ENCODE peak calls at places on chromosome 16, in six cellular contexts. B, E, H, L, J and F are unnamed samples. For H3K9me3, the result is how much of the 10 kb centered on the place peaks cover.

GRCh38 chr16:84920333-84920732 is 91.0 kb downstream of the ZDHHC7 start:
- DNase-seq in B (no peak), E (peak), H (no peak), L (no peak), J (no peak), F (no peak)

GRCh38 chr16:8474576-8474975 is 115.7 kb downstream of the TMEM114 start:
- DNase-seq in B (no peak), E (no peak), H (no peak), L (no peak), J (no peak), F (no peak)

GRCh38 chr16:525520-526180 is 1.9 kb upstream of the CAPN15 start:
- DNase-seq in B (no peak), E (no peak), H (peak), L (no peak), J (peak), F (no peak)

GRCh38 chr16:10920726-10921427 is 21.4 kb downstream of the DEXI start:
- DNase-seq in B (no peak), E (peak), H (no peak), L (no peak), J (no peak), F (peak)

GRCh38 chr16:67104845-67105244 is 4.9 kb upstream of the PHAF1 start:
- DNase-seq in B (no peak), E (no peak), H (no peak), L (no peak), J (no peak), F (no peak)

GRCh38 chr16:46972971-46973456 is 460 bp downstream of the DNAJA2 start:
- DNase-seq in B (peak), E (peak), H (peak), L (peak), J (no peak), F (peak)

GRCh38 chr16:15861996-15862395 is 5.2 kb upstream of the MYH11 start:
- DNase-seq in B (no peak), E (no peak), H (no peak), L (no peak), J (no peak), F (no peak)

GRCh38 chr16:69443809-69444611 is 19.6 kb downstream of the CYB5B start:
- DNase-seq in B (peak), E (peak), H (peak), L (no peak), J (peak), F (peak)

GRCh38 chr16:65601781-65602180 is 479.9 kb upstream of the CDH11 start:
- DNase-seq in B (no peak), E (no peak), H (no peak), L (no peak), J (no peak), F (no peak)

GRCh38 chr16:84884311-84885023 is 64.7 kb downstream of the CRISPLD2 start:
- DNase-seq in B (no peak), E (peak), H (no peak), L (no peak), J (no peak), F (peak)

GRCh38 chr16:67884684-67885083 is at the start of gene NRN1L:
- DNase-seq in B (peak), E (peak), H (peak), L (peak), J (peak), F (peak)

GRCh38 chr16:66026211-66026610 is 340.3 kb upstream of the CDH5 start:
- DNase-seq in B (no peak), E (no peak), H (peak), L (no peak), J (no peak), F (no peak)

GRCh38 chr16:86455116-86455515 is 55.2 kb upstream of the FOXF1 start:
- DNase-seq in B (peak), E (no peak), H (no peak), L (no peak), J (peak), F (no peak)

GRCh38 chr16:23143391-23143790 is 5.9 kb downstream of the USP31 start:
- DNase-seq in B (no peak), E (no peak), H (no peak), L (no peak), J (no peak), F (no peak)

GRCh38 chr16:12213180-12213579 is 236.6 kb downstream of the SNX29 start:
- DNase-seq in B (no peak), E (no peak), H (no peak), L (no peak), J (no peak), F (no peak)

GRCh38 chr16:67392301-67393059 is 818 bp downstream of the TPPP3 start:
- DNase-seq in B (peak), E (peak), H (no peak), L (no peak), J (no peak), F (no peak)

GRCh38 chr16:3727806-3728381 is 10.6 kb upstream of the TRAP1 start:
- DNase-seq in B (no peak), E (no peak), H (no peak), L (no peak), J (no peak), F (no peak)

GRCh38 chr16:30004811-30005242 is 6.0 kb downstream of the DOC2A start:
- DNase-seq in B (no peak), E (no peak), H (no peak), L (no peak), J (no peak), F (no peak)

GRCh38 chr16:89996178-89996489 is 23.1 kb downstream of the DBNDD1 start:
- DNase-seq in B (no peak), E (no peak), H (no peak), L (no peak), J (no peak), F (no peak)
- H3K9me3 ChIP-seq in B (under half), E (under half), H (under half), L (under half), J (under half), F (under half)

DNA sequence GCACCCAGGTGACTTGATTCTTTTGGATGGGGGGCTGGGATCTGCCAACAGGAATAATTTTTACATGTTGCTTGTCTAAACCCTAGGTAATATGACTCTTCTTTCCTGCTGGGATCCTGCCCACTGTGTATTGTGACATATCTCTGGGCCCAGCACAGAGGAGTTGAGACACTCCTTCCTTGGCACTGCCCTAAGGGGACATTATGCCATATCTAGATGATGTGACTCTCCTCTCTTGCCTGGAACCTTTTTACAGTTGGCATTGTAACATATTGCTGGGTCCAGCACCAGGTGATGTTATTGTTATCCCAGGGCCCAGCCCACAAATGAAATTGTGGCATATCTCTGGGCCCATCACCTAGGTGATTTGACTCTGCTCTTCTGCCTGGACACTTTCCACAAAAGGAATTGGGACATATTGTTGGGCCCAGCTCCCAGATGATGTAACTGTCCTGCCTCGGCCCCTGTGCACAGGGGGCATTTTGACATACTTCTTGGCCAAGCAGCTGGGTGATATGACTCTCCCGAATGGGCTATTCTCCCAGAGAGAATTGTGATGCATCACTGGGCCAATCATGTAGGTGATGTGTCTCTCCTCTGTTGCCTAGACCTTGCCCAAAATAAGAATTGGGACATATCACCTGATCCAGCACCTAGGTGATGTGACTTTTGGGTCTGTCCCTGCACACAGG is 1837.7 kb downstream of the TP53TG3F start:
- DNase-seq in B (no peak), E (no peak), H (no peak), L (no peak), J (no peak), F (no peak)
- H3K9me3 ChIP-seq in B (under half), E (under half), H (under half), L (under half), J (under half), F (under half)

GRCh38 chr16:54331241-54332002 is 44.8 kb upstream of the IRX3 start:
- DNase-seq in B (peak), E (no peak), H (no peak), L (no peak), J (no peak), F (no peak)
- H3K9me3 ChIP-seq in B (under half), E (under half), H (under half), L (under half), J (under half), F (under half)

GRCh38 chr16:35533683-35534082 is 2074.3 kb downstream of the TP53TG3F start:
- DNase-seq in B (no peak), E (no peak), H (no peak), L (no peak), J (no peak), F (no peak)
- H3K9me3 ChIP-seq in B (under half), E (under half), H (under half), L (under half), J (under half), F (under half)

GRCh38 chr16:55632259-55632658 is 23.5 kb upstream of the SLC6A2 start:
- DNase-seq in B (no peak), E (no peak), H (no peak), L (no peak), J (no peak), F (no peak)
- H3K9me3 ChIP-seq in B (under half), E (under half), H (under half), L (under half), J (under half), F (under half)